ENCODE peak calls at places on chromosomes 1 and 21, in five cellular contexts. W, G, Q, C and S are unnamed samples.

GRCh38 chr1:194289569-194290266 is 1103.3 kb upstream of the B3GALT2 start:
- DNase-seq in C (no peak), W (no peak), Q (peak), G (no peak), S (peak)

GRCh38 chr1:180026556-180026955 is 71.9 kb downstream of the CEP350 start:
- DNase-seq in C (no peak), G (no peak), W (peak), Q (no peak), S (no peak)

GRCh38 chr1:42177551-42177981 is 13.0 kb upstream of the GUCA2A start:
- DNase-seq in Q (no peak), C (no peak), W (peak), G (no peak), S (no peak)

GRCh38 chr21:42766756-42767560 is 112.4 kb downstream of the WDR4 start:
- DNase-seq in C (no peak), G (no peak), W (no peak), Q (no peak), S (no peak)

GRCh38 chr1:17207540-17207939 is 2.6 kb downstream of the PADI1 start:
- DNase-seq in W (no peak), Q (no peak), G (no peak), C (no peak), S (no peak)

GRCh38 chr1:8086071-8086470 is 60.0 kb upstream of the ERRFI1 start:
- DNase-seq in W (no peak), Q (no peak), G (no peak), C (no peak), S (no peak)

GRCh38 chr1:17419626-17420328 is 19.7 kb downstream of the RCC2 start:
- DNase-seq in G (peak), W (peak), Q (peak), C (peak), S (peak)

GRCh38 chr21:43619856-43620255 is 39.4 kb downstream of the HSF2BP start:
- DNase-seq in W (no peak), G (no peak), Q (no peak), C (no peak), S (no peak)

GRCh38 chr1:71081697-71082080 is 854 bp upstream of the ZRANB2 start:
- DNase-seq in Q (no peak), G (no peak), C (peak), W (no peak), S (no peak)
- H3K27ac ChIP-seq in Q (peak), G (peak), C (no peak), W (no peak), S (no peak)

DNA sequence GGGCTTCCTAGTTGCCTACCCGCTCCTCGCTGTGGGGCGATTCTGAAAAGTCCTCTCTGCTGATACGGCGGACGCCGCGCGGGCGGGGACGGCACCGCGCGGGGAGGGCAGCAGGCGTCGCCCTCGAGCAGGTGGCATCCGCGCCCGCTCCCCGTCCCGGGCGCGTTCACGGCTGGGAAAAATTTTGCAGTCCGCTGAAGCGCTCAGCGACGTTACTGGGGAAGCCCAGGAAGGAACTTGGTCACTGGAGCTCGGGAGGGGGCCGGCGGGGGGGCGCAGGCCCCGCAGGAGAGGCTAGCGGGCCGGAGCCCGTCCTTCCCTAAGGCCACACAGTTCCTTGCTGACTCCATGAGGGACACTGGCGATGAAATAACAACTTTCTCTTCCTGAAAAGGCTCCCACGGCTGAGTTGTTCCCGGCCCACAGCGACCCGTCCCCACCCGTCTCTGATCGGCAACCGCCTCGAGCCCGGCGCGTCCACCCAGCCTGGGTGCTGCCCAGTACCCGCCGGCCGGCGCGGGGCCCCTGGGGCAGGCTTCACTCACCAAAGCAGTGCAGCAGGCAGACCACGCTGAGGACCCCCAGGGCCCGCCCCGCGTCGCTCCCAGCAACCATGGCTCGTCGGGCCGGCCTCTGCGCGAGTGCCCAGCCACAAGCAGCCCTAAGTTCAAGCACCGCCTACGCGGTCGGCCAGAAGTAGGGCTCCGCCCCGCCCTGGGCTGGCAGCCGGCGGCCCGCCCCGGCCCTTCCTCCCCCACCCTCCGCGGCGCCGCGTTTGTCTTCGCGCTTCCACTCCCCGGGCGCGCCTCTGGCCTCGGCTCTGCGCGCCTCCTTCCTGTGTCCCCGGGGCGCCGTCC is at the start of gene CD58:
- DNase-seq in C (peak), Q (peak), G (peak), W (peak), S (peak)
- TF ChIP-seq POLR2A in C (peak), Q (peak), G (peak), W (no peak), S (peak)

GRCh38 chr1:44802306-44803061 is 2.3 kb downstream of the PLK3 start:
- DNase-seq in Q (no peak), W (no peak), G (no peak), C (no peak), S (peak)
- H3K27ac ChIP-seq in Q (peak), W (peak), G (peak), C (no peak), S (peak)

GRCh38 chr1:6485140-6485936 is 6.1 kb downstream of the PLEKHG5 start:
- DNase-seq in Q (no peak), W (no peak), G (no peak), C (peak), S (no peak)
- TF ChIP-seq POLR2A in Q (no peak), W (no peak), G (no peak), C (no peak), S (no peak)

GRCh38 chr1:200744143-200744542 is 5.5 kb downstream of the CAMSAP2 start:
- DNase-seq in G (no peak), W (no peak), C (no peak), Q (no peak), S (no peak)
- H3K27ac ChIP-seq in G (no peak), W (no peak), C (no peak), Q (no peak), S (no peak)

GRCh38 chr1:21239181-21239580 is 51.1 kb downstream of the ECE1 start:
- DNase-seq in W (peak), Q (no peak), G (no peak), C (no peak), S (no peak)
- TF ChIP-seq POLR2A in W (no peak), Q (no peak), G (no peak), C (no peak), S (no peak)

DNA sequence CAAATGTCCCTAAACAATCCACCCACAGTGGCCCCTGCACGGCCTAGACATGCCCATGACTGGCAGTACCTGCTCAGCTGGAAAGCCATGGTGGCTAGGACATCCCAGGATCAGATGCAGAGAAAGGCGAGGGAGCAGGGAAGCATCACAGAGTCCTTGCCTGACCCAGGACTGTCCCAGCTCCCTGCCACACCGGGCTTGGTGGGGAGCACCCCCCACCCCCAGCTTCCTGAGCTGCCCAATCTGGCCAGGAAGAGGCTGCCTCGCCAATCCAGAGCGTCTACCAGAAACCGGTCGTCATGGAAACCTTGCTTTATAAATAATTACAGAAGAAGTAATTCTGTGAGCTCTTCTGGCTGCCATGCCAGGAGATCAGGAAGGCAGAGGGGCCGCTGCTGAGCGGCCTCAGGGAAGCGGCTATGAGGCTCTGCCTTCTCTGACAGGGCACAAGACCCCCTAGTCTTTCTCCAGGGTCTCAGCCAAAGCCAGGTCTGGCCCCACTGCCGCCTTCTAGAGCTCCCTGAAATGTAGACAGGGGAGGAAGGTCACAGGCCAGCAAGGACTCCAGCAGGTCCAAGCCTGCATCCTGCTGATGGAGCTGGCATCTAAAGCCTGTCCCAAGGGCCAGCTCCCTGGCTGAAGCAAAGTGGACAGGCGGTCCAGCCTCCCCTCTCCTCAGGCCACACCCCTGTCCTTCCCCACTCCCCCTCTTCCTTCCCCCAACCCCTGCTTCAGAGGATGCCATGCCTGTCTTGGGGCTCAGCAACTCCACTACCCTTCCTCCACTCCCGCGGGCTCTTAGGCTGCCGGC is 34.6 kb downstream of the ACOT7 start:
- DNase-seq in Q (peak), C (no peak), W (peak), G (no peak), S (peak)
- H3K27ac ChIP-seq in Q (peak), C (peak), W (peak), G (no peak), S (peak)

DNA sequence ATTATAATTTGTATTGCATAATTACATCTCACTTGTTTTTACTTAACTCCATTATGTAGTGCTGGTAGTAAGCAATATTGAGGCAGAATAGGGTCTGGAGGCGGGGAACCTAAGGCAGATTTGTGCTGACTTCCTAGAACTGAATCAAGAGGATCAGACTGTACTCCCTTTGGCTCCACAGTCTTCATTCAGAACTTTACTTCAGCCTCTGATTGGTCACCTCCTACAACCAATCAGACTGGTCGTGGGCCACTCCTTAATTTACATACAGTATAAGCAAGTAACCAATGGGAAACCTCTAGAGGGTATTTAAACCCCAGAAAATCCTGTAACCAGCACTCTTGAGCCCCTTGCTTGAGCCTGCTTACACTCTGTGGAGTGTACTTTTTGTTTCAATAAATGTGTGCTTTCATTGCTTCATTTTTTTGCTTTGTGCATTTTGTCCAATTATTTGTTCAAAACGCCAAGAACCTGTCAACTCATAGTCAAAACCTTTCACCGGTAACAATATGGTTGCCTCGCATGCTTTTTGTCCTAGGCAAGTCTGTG is 31.6 kb downstream of the ZBTB8OS start:
- DNase-seq in C (no peak), Q (no peak), W (no peak), G (no peak), S (no peak)
- TF ChIP-seq POLR2A in C (no peak), Q (no peak), W (no peak), G (no peak), S (no peak)

DNA sequence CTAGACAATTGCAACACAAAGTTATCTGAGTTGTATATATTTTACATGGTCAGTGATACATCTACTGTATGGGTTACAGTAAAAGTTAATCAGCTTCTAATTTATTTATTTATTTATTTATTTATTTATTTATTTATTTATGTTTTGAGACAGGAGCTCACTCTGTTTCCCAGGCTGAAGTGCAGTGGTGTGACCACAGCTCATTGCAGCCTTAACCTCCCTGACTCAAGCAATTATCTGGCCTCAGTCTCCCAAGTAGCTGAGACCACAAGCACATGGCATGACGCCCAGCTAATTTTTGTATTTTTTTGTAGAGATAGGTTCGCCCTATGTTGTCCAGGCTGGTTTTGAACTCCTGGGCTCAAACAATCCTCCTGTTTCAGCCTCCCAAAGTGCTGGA is 241.6 kb downstream of the PTPRC start:
- DNase-seq in C (no peak), Q (no peak), W (peak), G (no peak), S (no peak)
- H3K27ac ChIP-seq in C (no peak), Q (no peak), W (peak), G (no peak), S (no peak)

DNA sequence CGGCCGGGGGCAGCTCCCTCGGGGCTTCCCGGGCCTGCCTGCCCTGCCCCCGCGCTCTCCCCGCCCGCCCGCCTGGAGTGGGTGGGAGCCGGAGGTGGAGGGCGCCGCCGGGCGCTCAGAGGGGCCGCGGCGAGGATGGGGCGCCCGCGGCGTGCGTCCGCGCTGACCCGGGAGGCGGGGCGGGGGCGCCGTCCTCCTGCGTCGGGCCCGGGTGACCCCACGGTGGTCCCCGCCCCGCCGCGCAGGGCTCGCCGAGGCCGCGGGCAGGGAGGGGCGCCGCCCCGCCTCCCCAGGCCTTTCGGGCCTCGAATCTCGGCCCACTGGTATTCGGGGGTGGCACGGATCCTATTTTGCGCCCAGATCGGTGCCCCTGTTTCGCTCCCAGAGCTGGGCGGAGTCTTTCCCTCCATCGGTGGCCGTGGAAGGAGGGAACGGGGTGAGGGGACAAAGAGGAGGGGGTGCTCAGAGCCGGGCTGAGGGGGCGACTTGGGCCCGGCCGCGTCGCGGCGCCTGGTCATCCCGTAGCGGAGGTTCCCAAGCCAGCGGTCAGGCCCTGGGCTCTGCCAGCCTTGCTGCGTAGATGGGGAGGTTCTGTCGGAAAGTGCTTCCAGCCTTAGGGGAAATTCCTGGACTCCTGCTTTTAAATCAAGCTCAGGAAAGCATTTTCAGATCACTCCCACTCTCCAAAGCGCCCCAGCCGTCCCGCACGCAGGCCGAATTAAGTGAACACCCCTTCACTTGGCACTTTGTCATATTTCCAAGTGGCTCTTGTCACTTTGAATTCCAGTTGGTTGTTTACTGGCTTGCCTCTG is 546 bp downstream of the PATJ start:
- DNase-seq in C (peak), Q (peak), G (no peak), W (peak), S (no peak)
- TF ChIP-seq POLR2A in C (no peak), Q (no peak), G (no peak), W (no peak), S (no peak)